ENCODE peak calls at places on chromosomes 16 and 17, in five cellular contexts. One of them, this sample, is unnamed.

GRCh38 chr17:44543213-44543904 is 13.9 kb upstream of the FZD2 start:
- DNase-seq in mucosa of descending colon: no peak
- DNase-seq in left cardiac atrium: no peak
- DNase-seq in stimulated activated naive CD8-positive, alpha-beta T cell treated with anti-CD3 and anti-CD28 coated beads, Interleukin-15, Interleukin-2, amounts not matched to agents 100 U/mL and 50 U/mL, for 24 hours: no peak
- DNase-seq in SK-N-SH: no peak
- DNase-seq in this sample: peak

GRCh38 chr16:51045186-51045585 is 105.9 kb downstream of the SALL1 start:
- DNase-seq in left cardiac atrium: no peak
- DNase-seq in SK-N-SH: no peak
- DNase-seq in mucosa of descending colon: no peak
- DNase-seq in stimulated activated naive CD8-positive, alpha-beta T cell treated with anti-CD3 and anti-CD28 coated beads, Interleukin-15, Interleukin-2, amounts not matched to agents 100 U/mL and 50 U/mL, for 24 hours: no peak
- DNase-seq in this sample: no peak

GRCh38 chr17:58560511-58560910 is 46.1 kb upstream of the MTMR4 start:
- DNase-seq in left cardiac atrium: no peak
- DNase-seq in stimulated activated naive CD8-positive, alpha-beta T cell treated with anti-CD3 and anti-CD28 coated beads, Interleukin-15, Interleukin-2, amounts not matched to agents 100 U/mL and 50 U/mL, for 24 hours: no peak
- DNase-seq in SK-N-SH: no peak
- DNase-seq in mucosa of descending colon: no peak
- DNase-seq in this sample: no peak

GRCh38 chr16:27049117-27049516 is 17.6 kb upstream of the C16orf82 start:
- DNase-seq in SK-N-SH: no peak
- DNase-seq in stimulated activated naive CD8-positive, alpha-beta T cell treated with anti-CD3 and anti-CD28 coated beads, Interleukin-15, Interleukin-2, amounts not matched to agents 100 U/mL and 50 U/mL, for 24 hours: no peak
- DNase-seq in left cardiac atrium: no peak
- DNase-seq in mucosa of descending colon: no peak
- DNase-seq in this sample: no peak

GRCh38 chr16:3842994-3843393 is 37.5 kb downstream of the CREBBP start:
- DNase-seq in left cardiac atrium: no peak
- DNase-seq in stimulated activated naive CD8-positive, alpha-beta T cell treated with anti-CD3 and anti-CD28 coated beads, Interleukin-15, Interleukin-2, amounts not matched to agents 100 U/mL and 50 U/mL, for 24 hours: no peak
- DNase-seq in SK-N-SH: peak
- DNase-seq in mucosa of descending colon: no peak
- DNase-seq in this sample: no peak

GRCh38 chr16:82192665-82193064 is 22.6 kb upstream of the MPHOSPH6 start:
- DNase-seq in mucosa of descending colon: peak
- DNase-seq in left cardiac atrium: no peak
- DNase-seq in SK-N-SH: no peak
- DNase-seq in stimulated activated naive CD8-positive, alpha-beta T cell treated with anti-CD3 and anti-CD28 coated beads, Interleukin-15, Interleukin-2, amounts not matched to agents 100 U/mL and 50 U/mL, for 24 hours: peak
- DNase-seq in this sample: no peak

GRCh38 chr16:53948326-53948725 is 244.4 kb downstream of the FTO start:
- DNase-seq in SK-N-SH: no peak
- DNase-seq in left cardiac atrium: no peak
- DNase-seq in mucosa of descending colon: no peak
- DNase-seq in stimulated activated naive CD8-positive, alpha-beta T cell treated with anti-CD3 and anti-CD28 coated beads, Interleukin-15, Interleukin-2, amounts not matched to agents 100 U/mL and 50 U/mL, for 24 hours: no peak
- DNase-seq in this sample: no peak

GRCh38 chr16:8583199-8583598 is 7.1 kb downstream of the TMEM114 start:
- DNase-seq in left cardiac atrium: no peak
- DNase-seq in mucosa of descending colon: no peak
- DNase-seq in stimulated activated naive CD8-positive, alpha-beta T cell treated with anti-CD3 and anti-CD28 coated beads, Interleukin-15, Interleukin-2, amounts not matched to agents 100 U/mL and 50 U/mL, for 24 hours: no peak
- DNase-seq in SK-N-SH: no peak
- DNase-seq in this sample: no peak

GRCh38 chr17:81713004-81713555 is 996 bp downstream of the SLC25A10 start:
- DNase-seq in stimulated activated naive CD8-positive, alpha-beta T cell treated with anti-CD3 and anti-CD28 coated beads, Interleukin-15, Interleukin-2, amounts not matched to agents 100 U/mL and 50 U/mL, for 24 hours: no peak
- DNase-seq in left cardiac atrium: no peak
- DNase-seq in SK-N-SH: peak
- DNase-seq in mucosa of descending colon: no peak
- DNase-seq in this sample: no peak

GRCh38 chr17:17516941-17517720 is 20.9 kb upstream of the RASD1 start:
- DNase-seq in stimulated activated naive CD8-positive, alpha-beta T cell treated with anti-CD3 and anti-CD28 coated beads, Interleukin-15, Interleukin-2, amounts not matched to agents 100 U/mL and 50 U/mL, for 24 hours: no peak
- DNase-seq in SK-N-SH: no peak
- DNase-seq in left cardiac atrium: no peak
- DNase-seq in mucosa of descending colon: no peak
- DNase-seq in this sample: no peak

This sample was measured in NT2/D1.